ENCODE peak calls at places on chromosomes 5 and 9, in nine cellular contexts. One of them, this sample, is unnamed.

GRCh38 chr5:153584561-153585359 is 94.3 kb downstream of the GRIA1 start:
- DNase-seq in endodermal cell: no peak
- DNase-seq in epithelial cell of esophagus: no peak
- DNase-seq in OCI-LY7: no peak
- DNase-seq in foreskin keratinocyte: no peak
- DNase-seq in heart right ventricle: no peak
- DNase-seq in AG10803: peak; percentile 71
- DNase-seq in Calu3: no peak
- DNase-seq in fibroblast of lung: peak; percentile 33
- DNase-seq in this sample: no peak

GRCh38 chr5:57686806-57687205 is 204.2 kb upstream of the ACTBL2 start:
- DNase-seq in endodermal cell: no peak
- DNase-seq in epithelial cell of esophagus: no peak
- DNase-seq in OCI-LY7: no peak
- DNase-seq in foreskin keratinocyte: no peak
- DNase-seq in heart right ventricle: no peak
- DNase-seq in AG10803: no peak
- DNase-seq in Calu3: no peak
- DNase-seq in fibroblast of lung: no peak
- DNase-seq in this sample: no peak

GRCh38 chr5:55123365-55123764 is 20.9 kb downstream of the GZMA start:
- DNase-seq in endodermal cell: no peak
- DNase-seq in epithelial cell of esophagus: no peak
- DNase-seq in OCI-LY7: no peak
- DNase-seq in foreskin keratinocyte: no peak
- DNase-seq in heart right ventricle: no peak
- DNase-seq in AG10803: no peak
- DNase-seq in Calu3: no peak
- DNase-seq in fibroblast of lung: no peak
- DNase-seq in this sample: no peak

GRCh38 chr5:108548684-108549596 is 167.0 kb upstream of the FBXL17 start:
- DNase-seq in endodermal cell: no peak
- DNase-seq in epithelial cell of esophagus: no peak
- DNase-seq in OCI-LY7: no peak
- DNase-seq in foreskin keratinocyte: no peak
- DNase-seq in heart right ventricle: no peak
- DNase-seq in AG10803: no peak
- DNase-seq in Calu3: no peak
- DNase-seq in fibroblast of lung: no peak
- DNase-seq in this sample: no peak

GRCh38 chr5:103305829-103306228 is 47.3 kb downstream of the MACIR start:
- DNase-seq in endodermal cell: no peak
- DNase-seq in epithelial cell of esophagus: no peak
- DNase-seq in OCI-LY7: no peak
- DNase-seq in foreskin keratinocyte: no peak
- DNase-seq in heart right ventricle: no peak
- DNase-seq in AG10803: no peak
- DNase-seq in Calu3: no peak
- DNase-seq in fibroblast of lung: no peak
- DNase-seq in this sample: no peak

GRCh38 chr9:78032599-78033457 is 1.2 kb upstream of the GNAQ start:
- DNase-seq in endodermal cell: peak; percentile 75
- DNase-seq in epithelial cell of esophagus: no peak
- DNase-seq in OCI-LY7: no peak
- DNase-seq in foreskin keratinocyte: peak; percentile 51
- DNase-seq in heart right ventricle: no peak
- DNase-seq in AG10803: no peak
- DNase-seq in Calu3: no peak
- DNase-seq in fibroblast of lung: no peak
- DNase-seq in this sample: no peak

GRCh38 chr5:38766151-38766550 is 79.7 kb upstream of the OSMR start:
- DNase-seq in endodermal cell: no peak
- DNase-seq in epithelial cell of esophagus: no peak
- DNase-seq in OCI-LY7: no peak
- DNase-seq in foreskin keratinocyte: no peak
- DNase-seq in heart right ventricle: no peak
- DNase-seq in AG10803: no peak
- DNase-seq in Calu3: no peak
- DNase-seq in fibroblast of lung: no peak
- DNase-seq in this sample: no peak

GRCh38 chr9:114621975-114622609 is 11.0 kb downstream of the TMEM268 start:
- DNase-seq in endodermal cell: no peak
- DNase-seq in epithelial cell of esophagus: peak; percentile 73
- DNase-seq in OCI-LY7: no peak
- DNase-seq in foreskin keratinocyte: peak; percentile 57
- DNase-seq in heart right ventricle: peak; percentile 23
- DNase-seq in AG10803: peak; percentile 81
- DNase-seq in Calu3: no peak
- DNase-seq in fibroblast of lung: peak; percentile 82
- DNase-seq in this sample: no peak

GRCh38 chr5:39216621-39217020 is 2.7 kb downstream of the FYB1 start:
- DNase-seq in endodermal cell: no peak
- DNase-seq in epithelial cell of esophagus: no peak
- DNase-seq in OCI-LY7: no peak
- DNase-seq in foreskin keratinocyte: no peak
- DNase-seq in heart right ventricle: no peak
- DNase-seq in AG10803: no peak
- DNase-seq in Calu3: no peak
- DNase-seq in fibroblast of lung: no peak
- DNase-seq in this sample: no peak

GRCh38 chr5:160287378-160288051 is 24.8 kb downstream of the CCNJL start:
- DNase-seq in endodermal cell: peak; percentile 93
- DNase-seq in epithelial cell of esophagus: peak; percentile 58
- DNase-seq in OCI-LY7: no peak
- DNase-seq in foreskin keratinocyte: peak; percentile 42
- DNase-seq in heart right ventricle: peak; percentile 87
- DNase-seq in AG10803: no peak
- DNase-seq in Calu3: peak; percentile 43
- DNase-seq in fibroblast of lung: no peak
- DNase-seq in this sample: peak; percentile 45

GRCh38 chr9:93702261-93702660 is 125.9 kb downstream of the PHF2 start:
- DNase-seq in endodermal cell: peak; percentile 41
- DNase-seq in epithelial cell of esophagus: no peak
- DNase-seq in OCI-LY7: no peak
- DNase-seq in foreskin keratinocyte: no peak
- DNase-seq in heart right ventricle: no peak
- DNase-seq in AG10803: no peak
- DNase-seq in Calu3: no peak
- DNase-seq in fibroblast of lung: no peak
- DNase-seq in this sample: no peak

GRCh38 chr5:177300236-177300880 is 3.2 kb downstream of the RAB24 start:
- DNase-seq in endodermal cell: peak; percentile 77
- DNase-seq in epithelial cell of esophagus: peak; percentile 57
- DNase-seq in OCI-LY7: peak; percentile 81
- DNase-seq in foreskin keratinocyte: peak; percentile 42
- DNase-seq in heart right ventricle: peak; percentile 83
- DNase-seq in AG10803: peak; percentile 58
- DNase-seq in Calu3: peak; percentile 58
- DNase-seq in fibroblast of lung: peak; percentile 74
- DNase-seq in this sample: no peak

GRCh38 chr5:123844873-123845272 is 332.9 kb downstream of the CSNK1G3 start:
- DNase-seq in endodermal cell: no peak
- DNase-seq in epithelial cell of esophagus: no peak
- DNase-seq in OCI-LY7: no peak
- DNase-seq in foreskin keratinocyte: no peak
- DNase-seq in heart right ventricle: no peak
- DNase-seq in AG10803: peak; percentile 28
- DNase-seq in Calu3: no peak
- DNase-seq in fibroblast of lung: no peak
- DNase-seq in this sample: no peak

GRCh38 chr5:157874861-157875260 is 15.9 kb upstream of the CLINT1 start:
- DNase-seq in endodermal cell: no peak
- DNase-seq in epithelial cell of esophagus: peak; percentile 54
- DNase-seq in OCI-LY7: no peak
- DNase-seq in foreskin keratinocyte: no peak
- DNase-seq in heart right ventricle: no peak
- DNase-seq in AG10803: no peak
- DNase-seq in Calu3: no peak
- DNase-seq in fibroblast of lung: no peak
- DNase-seq in this sample: no peak

GRCh38 chr5:120405291-120405864 is 58.7 kb upstream of the PRR16 start:
- DNase-seq in endodermal cell: no peak
- DNase-seq in epithelial cell of esophagus: peak; percentile 70
- DNase-seq in OCI-LY7: no peak
- DNase-seq in foreskin keratinocyte: peak; percentile 56
- DNase-seq in heart right ventricle: no peak
- DNase-seq in AG10803: peak; percentile 78
- DNase-seq in Calu3: no peak
- DNase-seq in fibroblast of lung: peak; percentile 94
- DNase-seq in this sample: no peak

GRCh38 chr5:16345454-16345853 is 120.1 kb downstream of the ZNF622 start:
- DNase-seq in endodermal cell: no peak
- DNase-seq in epithelial cell of esophagus: peak; percentile 35
- DNase-seq in OCI-LY7: no peak
- DNase-seq in foreskin keratinocyte: peak; percentile 11
- DNase-seq in heart right ventricle: no peak
- DNase-seq in AG10803: peak; percentile 5
- DNase-seq in Calu3: no peak
- DNase-seq in fibroblast of lung: no peak
- DNase-seq in this sample: no peak

GRCh38 chr5:123285122-123286011 is 137.8 kb downstream of the CEP120 start:
- DNase-seq in endodermal cell: peak; percentile 71
- DNase-seq in epithelial cell of esophagus: peak; percentile 4
- DNase-seq in OCI-LY7: no peak
- DNase-seq in foreskin keratinocyte: no peak
- DNase-seq in heart right ventricle: no peak
- DNase-seq in AG10803: peak; percentile 10
- DNase-seq in Calu3: no peak
- DNase-seq in fibroblast of lung: peak; percentile 60
- DNase-seq in this sample: peak; percentile 13

GRCh38 chr5:68176802-68177479 is 38.6 kb upstream of the PIK3R1 start:
- DNase-seq in endodermal cell: no peak
- DNase-seq in epithelial cell of esophagus: peak; percentile 40
- DNase-seq in OCI-LY7: no peak
- DNase-seq in foreskin keratinocyte: peak; percentile 42
- DNase-seq in heart right ventricle: no peak
- DNase-seq in AG10803: no peak
- DNase-seq in Calu3: no peak
- DNase-seq in fibroblast of lung: no peak
- DNase-seq in this sample: no peak

GRCh38 chr9:38141751-38142150 is 72.7 kb upstream of the SHB start:
- DNase-seq in endodermal cell: peak; percentile 20
- DNase-seq in epithelial cell of esophagus: peak; percentile 35
- DNase-seq in OCI-LY7: no peak
- DNase-seq in foreskin keratinocyte: peak; percentile 79
- DNase-seq in heart right ventricle: no peak
- DNase-seq in AG10803: peak; percentile 66
- DNase-seq in Calu3: no peak
- DNase-seq in fibroblast of lung: peak; percentile 61
- DNase-seq in this sample: no peak

GRCh38 chr5:161301586-161301985 is 244.9 kb downstream of the GABRB2 start:
- DNase-seq in endodermal cell: no peak
- DNase-seq in epithelial cell of esophagus: no peak
- DNase-seq in OCI-LY7: no peak
- DNase-seq in foreskin keratinocyte: no peak
- DNase-seq in heart right ventricle: no peak
- DNase-seq in AG10803: no peak
- DNase-seq in Calu3: no peak
- DNase-seq in fibroblast of lung: no peak
- DNase-seq in this sample: no peak

GRCh38 chr5:134082264-134082992 is 32.1 kb upstream of the TCF7 start:
- DNase-seq in endodermal cell: no peak
- DNase-seq in epithelial cell of esophagus: peak; percentile 26
- DNase-seq in OCI-LY7: no peak
- DNase-seq in foreskin keratinocyte: no peak
- DNase-seq in heart right ventricle: no peak
- DNase-seq in AG10803: no peak
- DNase-seq in Calu3: no peak
- DNase-seq in fibroblast of lung: no peak
- DNase-seq in this sample: no peak

DNA sequence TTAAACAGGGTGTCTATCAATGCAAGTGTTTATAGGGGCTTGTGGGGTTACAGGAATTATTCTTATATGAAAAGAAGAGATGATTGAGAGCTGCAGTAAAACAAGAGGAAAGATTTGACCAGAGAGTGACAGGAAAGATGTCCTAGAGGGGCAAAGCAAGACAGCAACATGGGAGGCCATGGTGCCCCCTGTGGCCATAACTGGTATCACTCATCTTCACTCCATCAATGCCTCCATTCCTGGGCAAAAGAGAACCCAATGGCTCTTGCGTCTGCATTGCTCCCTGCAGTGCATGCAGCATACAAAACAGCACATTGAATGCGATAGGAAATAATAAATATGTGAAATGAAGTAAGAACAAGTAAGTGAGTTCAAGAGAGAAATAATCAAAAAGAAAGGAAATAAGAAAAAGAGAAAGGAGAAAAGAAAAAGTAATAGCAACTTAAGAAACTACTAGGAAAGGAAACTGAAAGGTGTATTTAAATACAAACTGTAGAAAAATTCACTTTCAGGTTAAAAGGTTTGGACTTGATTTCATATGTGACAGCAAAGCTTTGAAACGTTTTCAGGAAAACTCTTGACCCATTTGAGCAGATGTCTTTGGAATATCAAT is 206.6 kb downstream of the SEMA5A start:
- DNase-seq in endodermal cell: peak; percentile 72
- DNase-seq in epithelial cell of esophagus: no peak
- DNase-seq in OCI-LY7: peak; percentile 7
- DNase-seq in foreskin keratinocyte: no peak
- DNase-seq in heart right ventricle: no peak
- DNase-seq in AG10803: no peak
- DNase-seq in Calu3: no peak
- DNase-seq in fibroblast of lung: no peak
- DNase-seq in this sample: no peak
- TF ChIP-seq CTCF in endodermal cell: peak; percentile 75
- TF ChIP-seq CTCF in epithelial cell of esophagus: peak; percentile 52
- TF ChIP-seq CTCF in OCI-LY7: peak; percentile 68
- TF ChIP-seq CTCF in foreskin keratinocyte: peak; percentile 49
- TF ChIP-seq CTCF in heart right ventricle: peak; percentile 27
- TF ChIP-seq CTCF in AG10803: peak; percentile 49
- TF ChIP-seq CTCF in Calu3: peak; percentile 28
- TF ChIP-seq CTCF in fibroblast of lung: peak; percentile 64
- TF ChIP-seq CTCF in this sample: peak; percentile 64

GRCh38 chr5:89043676-89044075 is 160.7 kb upstream of the MEF2C start:
- DNase-seq in endodermal cell: no peak
- DNase-seq in epithelial cell of esophagus: peak; percentile 63
- DNase-seq in OCI-LY7: no peak
- DNase-seq in foreskin keratinocyte: peak; percentile 78
- DNase-seq in heart right ventricle: no peak
- DNase-seq in AG10803: no peak
- DNase-seq in Calu3: no peak
- DNase-seq in fibroblast of lung: no peak
- DNase-seq in this sample: no peak
- TF ChIP-seq CTCF in endodermal cell: no peak
- TF ChIP-seq CTCF in epithelial cell of esophagus: no peak
- TF ChIP-seq CTCF in OCI-LY7: no peak
- TF ChIP-seq CTCF in foreskin keratinocyte: no peak
- TF ChIP-seq CTCF in heart right ventricle: no peak
- TF ChIP-seq CTCF in AG10803: no peak
- TF ChIP-seq CTCF in Calu3: no peak
- TF ChIP-seq CTCF in fibroblast of lung: no peak
- TF ChIP-seq CTCF in this sample: no peak

GRCh38 chr5:109844148-109844547 is 154.4 kb downstream of the MAN2A1 start:
- DNase-seq in endodermal cell: no peak
- DNase-seq in epithelial cell of esophagus: no peak
- DNase-seq in OCI-LY7: no peak
- DNase-seq in foreskin keratinocyte: no peak
- DNase-seq in heart right ventricle: no peak
- DNase-seq in AG10803: no peak
- DNase-seq in Calu3: peak; percentile 20
- DNase-seq in fibroblast of lung: peak; percentile 42
- DNase-seq in this sample: no peak
- TF ChIP-seq CTCF in endodermal cell: peak; percentile 76
- TF ChIP-seq CTCF in epithelial cell of esophagus: peak; percentile 21
- TF ChIP-seq CTCF in OCI-LY7: peak; percentile 44
- TF ChIP-seq CTCF in foreskin keratinocyte: peak; percentile 54
- TF ChIP-seq CTCF in heart right ventricle: peak; percentile 23
- TF ChIP-seq CTCF in AG10803: peak; percentile 45
- TF ChIP-seq CTCF in Calu3: no peak
- TF ChIP-seq CTCF in fibroblast of lung: peak; percentile 46
- TF ChIP-seq CTCF in this sample: peak; percentile 42

GRCh38 chr9:126661521-126662251 is 48.0 kb downstream of the LMX1B start:
- DNase-seq in endodermal cell: peak; percentile 96
- DNase-seq in epithelial cell of esophagus: peak; percentile 80
- DNase-seq in OCI-LY7: no peak
- DNase-seq in foreskin keratinocyte: peak; percentile 91
- DNase-seq in heart right ventricle: no peak
- DNase-seq in AG10803: no peak
- DNase-seq in Calu3: peak; percentile 56
- DNase-seq in fibroblast of lung: no peak
- DNase-seq in this sample: no peak
- TF ChIP-seq CTCF in endodermal cell: peak; percentile 82
- TF ChIP-seq CTCF in epithelial cell of esophagus: no peak
- TF ChIP-seq CTCF in OCI-LY7: peak; percentile 10
- TF ChIP-seq CTCF in foreskin keratinocyte: peak; percentile 79
- TF ChIP-seq CTCF in heart right ventricle: no peak
- TF ChIP-seq CTCF in AG10803: no peak
- TF ChIP-seq CTCF in Calu3: no peak
- TF ChIP-seq CTCF in fibroblast of lung: no peak
- TF ChIP-seq CTCF in this sample: no peak